ENCODE peak calls at places on chromosomes 13 and 19, in ten cellular contexts. W, K, D, X, Y, V, H, E, L and N are unnamed samples.

GRCh38 chr19:800360-801029 is 3.2 kb downstream of the PTBP1 start:
- DNase-seq in W (no peak), K (no peak), D (no peak), X (peak; percentile 68), Y (no peak), V (peak; percentile 29), H (no peak), E (no peak), L (no peak), N (peak; percentile 57)

GRCh38 chr13:111177081-111177711 is 62.1 kb downstream of the ARHGEF7 start:
- DNase-seq in W (peak; percentile 67), K (peak; percentile 45), D (peak; percentile 58), X (peak; percentile 19), Y (no peak), V (peak; percentile 81), H (no peak), E (no peak), L (no peak), N (no peak)

GRCh38 chr13:24887759-24888158 is 123.8 kb downstream of the RNF17 start:
- DNase-seq in W (no peak), K (no peak), D (no peak), X (no peak), Y (no peak), V (no peak), H (no peak), E (no peak), L (no peak), N (no peak)

GRCh38 chr19:5152767-5153532 is 184.0 kb downstream of the KDM4B start:
- DNase-seq in W (no peak), K (no peak), D (no peak), X (no peak), Y (no peak), V (no peak), H (no peak), E (no peak), L (peak; percentile 70), N (no peak)

GRCh38 chr13:21823949-21824348 is 153.1 kb downstream of the FGF9 start:
- DNase-seq in W (no peak), K (no peak), D (no peak), X (no peak), Y (no peak), V (no peak), H (no peak), E (no peak), L (no peak), N (no peak)

GRCh38 chr19:4376991-4377781 is 23.2 kb downstream of the SH3GL1 start:
- DNase-seq in W (no peak), K (no peak), D (no peak), X (peak; percentile 62), Y (peak; percentile 44), V (peak; percentile 96), H (no peak), E (no peak), L (no peak), N (peak; percentile 85)

GRCh38 chr13:31042084-31042483 is 109.6 kb downstream of the TEX26 start:
- DNase-seq in W (no peak), K (no peak), D (no peak), X (no peak), Y (no peak), V (no peak), H (no peak), E (no peak), L (no peak), N (no peak)

GRCh38 chr19:10289167-10289835 is 451 bp upstream of the ICAM5 start:
- DNase-seq in W (no peak), K (peak; percentile 23), D (peak; percentile 39), X (no peak), Y (peak; percentile 84), V (no peak), H (peak; percentile 39), E (peak; percentile 35), L (no peak), N (peak; percentile 39)

GRCh38 chr19:12126707-12127106 is 13.4 kb downstream of the ZNF20 start:
- DNase-seq in W (no peak), K (no peak), D (peak; percentile 17), X (peak; percentile 34), Y (no peak), V (no peak), H (no peak), E (no peak), L (no peak), N (no peak)

GRCh38 chr13:109924376-109924775 is 138.0 kb upstream of the IRS2 start:
- DNase-seq in W (no peak), K (no peak), D (no peak), X (no peak), Y (no peak), V (no peak), H (no peak), E (no peak), L (no peak), N (no peak)

GRCh38 chr19:3075605-3076431 is 13.5 kb upstream of the TLE5 start:
- DNase-seq in W (no peak), K (peak; percentile 24), D (peak; percentile 70), X (peak; percentile 75), Y (peak; percentile 31), V (no peak), H (peak; percentile 69), E (peak; percentile 61), L (peak; percentile 92), N (peak; percentile 50)

GRCh38 chr13:22848539-22849052 is 332.2 kb upstream of the SGCG start:
- DNase-seq in W (no peak), K (no peak), D (no peak), X (peak; percentile 21), Y (no peak), V (no peak), H (no peak), E (no peak), L (no peak), N (peak; percentile 97)

GRCh38 chr13:78787189-78787588 is 128.2 kb upstream of the OBI1 start:
- DNase-seq in W (no peak), K (no peak), D (no peak), X (no peak), Y (no peak), V (no peak), H (no peak), E (no peak), L (no peak), N (no peak)

GRCh38 chr13:24348797-24349515 is 39.6 kb downstream of the C1QTNF9 start:
- DNase-seq in W (no peak), K (no peak), D (no peak), X (peak; percentile 89), Y (no peak), V (peak; percentile 2), H (no peak), E (no peak), L (no peak), N (peak; percentile 93)